ENCODE peak calls at places on chromosomes 13 and 19, in four cellular contexts. H is tibial artery, S is DND-41, W is AG04450. F is an unnamed sample.

GRCh38 chr19:2560369-2560768 is 84.4 kb downstream of the GADD45B start:
- DNase-seq in H (no peak), S (no peak), W (no peak), F (peak; percentile 11)

GRCh38 chr13:34420975-34421719 is 520.9 kb upstream of the NBEA start:
- DNase-seq in H (no peak), S (no peak), W (no peak), F (no peak)

GRCh38 chr19:46764817-46765291 is 18.6 kb upstream of the STRN4 start:
- DNase-seq in H (no peak), S (no peak), W (no peak), F (no peak)

GRCh38 chr19:35349614-35350521 is 2.2 kb downstream of the FFAR1 start:
- DNase-seq in H (no peak), S (no peak), W (no peak), F (no peak)

GRCh38 chr19:11378319-11379189 is 4.1 kb downstream of the SWSAP1 start:
- DNase-seq in H (no peak), S (peak; percentile 38), W (no peak), F (peak; percentile 44)

GRCh38 chr19:29539668-29540067 is 13.9 kb downstream of the VSTM2B start:
- DNase-seq in H (no peak), S (no peak), W (no peak), F (no peak)

GRCh38 chr13:49356224-49356623 is 87.6 kb downstream of the CAB39L start:
- DNase-seq in H (no peak), S (no peak), W (peak; percentile 73), F (no peak)

GRCh38 chr13:26658491-26658890 is 101.0 kb downstream of the WASF3 start:
- DNase-seq in H (no peak), S (no peak), W (no peak), F (no peak)

GRCh38 chr13:45206340-45206739 is 5.5 kb upstream of the KCTD4 start:
- DNase-seq in H (no peak), S (no peak), W (peak; percentile 74), F (no peak)

GRCh38 chr13:21326155-21327030 is 132.7 kb downstream of the ZDHHC20 start:
- DNase-seq in H (no peak), S (no peak), W (peak; percentile 7), F (no peak)

GRCh38 chr19:43465468-43466120 is at the start of gene LYPD3:
- DNase-seq in H (no peak), S (no peak), W (no peak), F (no peak)

GRCh38 chr13:27712421-27712820 is 79.9 kb upstream of the GSX1 start:
- DNase-seq in H (peak; percentile 40), S (no peak), W (no peak), F (no peak)

GRCh38 chr19:3250675-3251074 is 26.2 kb downstream of the CELF5 start:
- DNase-seq in H (no peak), S (peak; percentile 57), W (no peak), F (no peak)

GRCh38 chr13:44312898-44313551 is 60.6 kb upstream of the SERP2 start:
- DNase-seq in H (no peak), S (no peak), W (peak; percentile 70), F (no peak)

GRCh38 chr13:45207319-45207718 is 6.5 kb upstream of the KCTD4 start:
- DNase-seq in H (no peak), S (no peak), W (no peak), F (no peak)

GRCh38 chr19:30086916-30087315 is 144.9 kb downstream of the URI1 start:
- DNase-seq in H (no peak), S (no peak), W (no peak), F (no peak)

GRCh38 chr13:94712287-94712811 is at the start of gene SOX21:
- DNase-seq in H (no peak), S (no peak), W (no peak), F (no peak)

GRCh38 chr13:73960474-73960873 is 173.7 kb downstream of the KLF12 start:
- DNase-seq in H (no peak), S (no peak), W (no peak), F (no peak)

GRCh38 chr13:38582133-38582532 is 104.7 kb upstream of the FREM2 start:
- DNase-seq in H (no peak), S (peak; percentile 11), W (no peak), F (no peak)

GRCh38 chr19:9847087-9847671 is 12.1 kb downstream of the PIN1 start:
- DNase-seq in H (peak; percentile 58), S (peak; percentile 25), W (peak; percentile 90), F (no peak)
- TF ChIP-seq CTCF in H (peak; percentile 29), S (peak; percentile 59), W (peak; percentile 89), F (peak; percentile 34)

DNA sequence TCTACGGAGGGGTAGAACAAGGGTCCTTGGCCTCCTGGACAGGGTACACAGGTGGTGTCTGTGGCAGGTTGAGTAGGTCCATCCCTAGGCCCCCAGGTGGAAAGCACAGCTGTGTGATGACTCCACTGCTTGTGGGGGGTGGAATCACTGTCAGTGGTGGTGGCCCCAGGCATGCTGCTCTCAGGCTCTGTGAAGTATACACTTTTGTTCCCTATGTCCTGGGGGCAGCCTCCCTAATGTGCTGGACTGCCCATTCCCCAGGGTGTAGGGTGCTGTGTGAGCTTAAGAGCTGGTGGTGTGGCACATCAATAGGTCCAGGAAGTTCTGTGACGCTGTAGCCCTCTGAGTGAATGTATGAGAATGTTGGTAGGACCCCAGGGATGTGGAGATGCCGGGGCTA is 197.2 kb upstream of the SLC10A2 start:
- DNase-seq in H (no peak), S (no peak), W (no peak), F (no peak)
- H3K4me3 ChIP-seq in H (no peak overlapping the region), S (no peak overlapping the region), W (no peak overlapping the region), F (no peak overlapping the region)

GRCh38 chr13:40338217-40338616 is 328.2 kb downstream of the FOXO1 start:
- DNase-seq in H (no peak), S (no peak), W (no peak), F (no peak)

GRCh38 chr13:40341501-40341900 is 324.9 kb downstream of the FOXO1 start:
- DNase-seq in H (no peak), S (no peak), W (no peak), F (no peak)

GRCh38 chr13:40341086-40341471 is 325.4 kb downstream of the FOXO1 start:
- DNase-seq in H (no peak), S (no peak), W (no peak), F (no peak)

GRCh38 chr13:40342461-40342860 is 324.0 kb downstream of the FOXO1 start:
- DNase-seq in H (no peak), S (no peak), W (no peak), F (no peak)

DNA sequence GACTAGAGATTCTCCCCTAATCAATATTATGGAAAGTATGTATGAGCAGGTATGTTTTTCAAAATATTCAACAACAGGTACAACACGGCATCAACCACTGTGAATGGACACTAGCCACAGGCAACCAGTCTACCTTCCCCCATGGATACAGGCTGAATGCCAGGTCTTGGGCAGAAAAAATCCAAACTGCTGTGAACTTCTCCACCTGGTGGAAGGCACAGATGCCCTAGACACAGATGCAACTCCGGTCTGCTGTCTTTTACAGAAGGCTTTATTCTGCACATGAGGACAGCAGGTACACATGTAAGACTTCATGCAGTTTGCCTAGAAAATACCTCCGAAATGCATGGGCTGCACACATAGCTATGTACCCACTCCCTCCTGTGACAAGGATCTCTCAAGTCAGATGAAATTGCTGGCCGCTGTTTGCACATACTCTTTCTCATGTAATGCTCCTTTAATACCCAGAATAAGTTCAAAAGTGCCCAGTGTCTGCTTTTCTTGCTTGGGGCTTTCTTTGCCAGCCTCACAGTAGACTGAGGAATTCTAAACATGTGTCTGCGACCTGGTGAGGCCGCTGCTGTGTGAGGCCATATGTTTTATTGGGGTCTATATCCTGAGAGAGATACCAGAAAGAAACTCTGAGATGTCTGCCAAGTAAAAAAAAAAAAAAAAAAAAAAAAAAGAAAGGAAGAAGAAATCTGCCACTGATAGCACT is 325.9 kb downstream of the FOXO1 start:
- DNase-seq in H (no peak), S (no peak), W (no peak), F (no peak)
- TF ChIP-seq CTCF in H (no peak), S (no peak), W (no peak), F (peak; percentile 14)

GRCh38 chr13:20136781-20137703 is 23.8 kb downstream of the GJA3 start:
- DNase-seq in H (no peak), S (no peak), W (no peak), F (no peak)
- H3K4me3 ChIP-seq in H (no peak overlapping the region), S (no peak overlapping the region), W (peak overlapping the region; percentile 23), F (no peak overlapping the region)

DNA sequence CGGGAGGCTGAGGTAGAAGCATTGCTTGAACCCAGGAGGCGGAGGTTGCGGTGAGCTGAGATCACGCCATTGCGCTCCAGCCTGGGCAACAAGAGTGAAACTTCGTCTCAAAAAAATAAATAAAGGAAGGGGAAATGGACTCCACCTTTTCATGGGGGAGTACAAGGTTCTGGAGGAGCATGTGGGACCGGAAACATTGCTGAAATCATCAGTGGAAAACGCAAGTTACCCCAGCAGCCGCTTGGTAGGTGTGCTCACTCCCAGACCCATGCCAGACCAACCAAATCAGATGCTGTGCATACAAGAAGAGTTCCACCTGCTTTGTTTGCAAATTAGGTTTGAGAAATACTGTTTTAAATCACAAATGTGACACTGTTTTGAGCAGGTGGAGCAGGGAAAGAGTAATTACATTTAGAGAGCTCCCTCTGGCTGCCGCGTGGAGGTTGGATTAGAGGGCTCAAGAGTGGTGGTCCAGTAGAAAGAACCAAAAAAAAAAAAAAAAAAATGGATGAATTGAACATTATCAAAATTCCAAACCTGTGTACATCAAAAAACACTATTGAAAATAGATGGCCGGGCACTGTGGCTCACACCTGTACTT is 4.9 kb downstream of the ERICH4 start:
- DNase-seq in H (no peak), S (no peak), W (no peak), F (no peak)
- TF ChIP-seq CTCF in H (no peak), S (no peak), W (no peak), F (peak; percentile 41)

GRCh38 chr19:8475005-8475404 is 27.4 kb downstream of the PRAM1 start:
- DNase-seq in H (no peak), S (no peak), W (no peak), F (no peak)

GRCh38 chr19:8481191-8481590 is 21.2 kb downstream of the PRAM1 start:
- DNase-seq in H (no peak), S (no peak), W (no peak), F (no peak)

GRCh38 chr19:8478605-8479004 is 23.8 kb downstream of the PRAM1 start:
- DNase-seq in H (no peak), S (no peak), W (no peak), F (no peak)

GRCh38 chr19:8476524-8476923 is 25.9 kb downstream of the PRAM1 start:
- DNase-seq in H (no peak), S (no peak), W (no peak), F (no peak)

GRCh38 chr19:8477889-8478288 is 24.6 kb downstream of the PRAM1 start:
- DNase-seq in H (no peak), S (no peak), W (no peak), F (no peak)
- H3K4me3 ChIP-seq in H (no peak overlapping the region), S (no peak overlapping the region), W (no peak overlapping the region), F (no peak overlapping the region)

DNA sequence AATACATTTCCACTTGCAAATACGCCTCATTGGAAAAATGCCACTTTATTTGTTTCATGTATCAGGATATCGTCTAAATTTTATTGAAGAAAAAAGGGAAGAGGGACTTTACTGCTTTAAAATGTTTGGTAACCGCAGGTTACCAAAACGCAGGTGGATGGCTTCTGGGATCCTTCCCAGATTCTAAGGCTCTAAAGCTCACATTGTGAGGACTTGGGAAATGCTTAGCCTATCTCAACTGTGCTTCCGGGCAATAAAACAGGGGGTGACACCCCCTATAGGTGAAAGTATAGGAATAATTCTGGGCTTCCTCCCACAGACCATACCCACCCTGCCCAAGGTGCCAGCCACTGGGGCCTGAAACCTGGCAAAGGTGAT is 73.2 kb upstream of the IPO5 start:
- DNase-seq in H (no peak), S (no peak), W (no peak), F (no peak)
- TF ChIP-seq CTCF in H (no peak), S (no peak), W (peak; percentile 3), F (no peak)